ENCODE peak calls at places on chromosomes 11 and 22, in four cellular contexts. One of them, this sample, is unnamed.

GRCh38 chr11:114762437-114762836 is 84.1 kb downstream of the NXPE2 start:
- DNase-seq in astrocyte of the spinal cord: peak
- DNase-seq in A549: peak
- DNase-seq in fibroblast of pulmonary artery: peak
- DNase-seq in this sample: peak

GRCh38 chr11:115544422-115544821 is 40.2 kb upstream of the CADM1 start:
- DNase-seq in astrocyte of the spinal cord: no peak
- DNase-seq in A549: no peak
- DNase-seq in fibroblast of pulmonary artery: no peak
- DNase-seq in this sample: no peak

GRCh38 chr11:1921576-1922141 is 2.2 kb downstream of the TNNT3 start:
- DNase-seq in astrocyte of the spinal cord: no peak
- DNase-seq in A549: no peak
- DNase-seq in fibroblast of pulmonary artery: peak
- DNase-seq in this sample: no peak

GRCh38 chr11:94754335-94754734 is 13.8 kb upstream of the AMOTL1 start:
- DNase-seq in astrocyte of the spinal cord: no peak
- DNase-seq in A549: no peak
- DNase-seq in fibroblast of pulmonary artery: no peak
- DNase-seq in this sample: no peak

GRCh38 chr11:4071828-4072421 is 22.7 kb upstream of the RRM1 start:
- DNase-seq in astrocyte of the spinal cord: no peak
- DNase-seq in A549: no peak
- DNase-seq in fibroblast of pulmonary artery: no peak
- DNase-seq in this sample: no peak

GRCh38 chr11:111520565-111520964 is 6.0 kb downstream of the HOATZ start:
- DNase-seq in astrocyte of the spinal cord: peak
- DNase-seq in A549: no peak
- DNase-seq in fibroblast of pulmonary artery: peak
- DNase-seq in this sample: no peak

GRCh38 chr22:21641417-21641794 is 696 bp upstream of the SDF2L1 start:
- DNase-seq in astrocyte of the spinal cord: peak
- DNase-seq in A549: peak
- DNase-seq in fibroblast of pulmonary artery: peak
- DNase-seq in this sample: peak

GRCh38 chr22:46432164-46433068 is 96.9 kb downstream of the TRMU start:
- DNase-seq in astrocyte of the spinal cord: no peak
- DNase-seq in A549: no peak
- DNase-seq in fibroblast of pulmonary artery: no peak
- DNase-seq in this sample: peak

GRCh38 chr11:103035216-103035615 is 56.7 kb downstream of the DCUN1D5 start:
- DNase-seq in astrocyte of the spinal cord: no peak
- DNase-seq in A549: no peak
- DNase-seq in fibroblast of pulmonary artery: no peak
- DNase-seq in this sample: no peak

GRCh38 chr11:103031834-103032233 is 60.1 kb downstream of the DCUN1D5 start:
- DNase-seq in astrocyte of the spinal cord: peak
- DNase-seq in A549: no peak
- DNase-seq in fibroblast of pulmonary artery: no peak
- DNase-seq in this sample: no peak

GRCh38 chr11:103035656-103036434 is 56.1 kb downstream of the DCUN1D5 start:
- DNase-seq in astrocyte of the spinal cord: peak
- DNase-seq in A549: peak
- DNase-seq in fibroblast of pulmonary artery: peak
- DNase-seq in this sample: peak
- TF ChIP-seq CTCF in astrocyte of the spinal cord: peak
- TF ChIP-seq CTCF in A549: peak
- TF ChIP-seq CTCF in fibroblast of pulmonary artery: peak
- TF ChIP-seq CTCF in this sample: peak

DNA sequence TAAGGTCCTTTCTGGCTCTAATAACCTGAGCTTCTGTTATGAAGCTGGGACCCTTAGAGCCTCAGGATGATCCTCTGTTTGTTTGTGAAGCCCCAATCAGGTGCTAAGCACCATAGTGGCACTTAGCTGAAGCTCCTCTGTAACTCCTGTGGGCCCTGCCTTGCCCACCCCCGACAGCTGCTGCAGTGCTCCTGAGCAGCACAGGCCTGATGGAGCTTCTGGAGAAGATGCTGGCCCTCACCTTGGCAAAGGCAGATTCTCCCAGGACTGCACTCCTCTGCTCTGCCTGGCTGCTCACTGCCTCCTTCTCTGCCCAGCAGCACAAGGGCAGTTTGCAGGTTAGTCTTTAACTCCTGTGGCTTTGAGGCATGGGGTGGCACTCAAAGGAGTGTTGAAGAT is 19.0 kb upstream of the CCDC134 start:
- DNase-seq in astrocyte of the spinal cord: no peak
- DNase-seq in A549: no peak
- DNase-seq in fibroblast of pulmonary artery: no peak
- DNase-seq in this sample: no peak
- H3K4me3 ChIP-seq in astrocyte of the spinal cord: no peak
- H3K4me3 ChIP-seq in A549: no peak
- H3K4me3 ChIP-seq in fibroblast of pulmonary artery: no peak
- H3K4me3 ChIP-seq in this sample: peak

DNA sequence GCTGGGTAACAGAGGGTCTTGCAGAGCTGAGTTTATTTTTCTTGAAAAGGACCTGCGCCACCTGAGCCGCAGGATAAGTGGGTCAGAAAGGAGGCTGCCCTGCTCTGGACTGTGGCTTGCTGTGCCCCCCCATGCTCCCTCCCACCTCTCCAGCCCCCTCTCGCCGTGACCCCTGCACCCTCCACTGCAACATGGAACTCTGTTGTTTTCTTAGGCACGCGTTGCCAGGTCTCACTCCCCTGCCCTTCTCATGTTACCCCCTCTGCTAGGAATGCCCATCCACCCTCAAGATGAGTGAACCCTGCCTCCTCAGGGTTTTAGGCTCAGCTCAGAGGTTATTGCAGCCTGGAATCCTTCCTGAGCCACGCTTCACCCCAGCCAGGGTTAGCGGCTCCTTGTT is 10.8 kb downstream of the ETS1 start:
- DNase-seq in astrocyte of the spinal cord: no peak
- DNase-seq in A549: no peak
- DNase-seq in fibroblast of pulmonary artery: no peak
- DNase-seq in this sample: no peak
- TF ChIP-seq CTCF in astrocyte of the spinal cord: no peak
- TF ChIP-seq CTCF in A549: no peak
- TF ChIP-seq CTCF in fibroblast of pulmonary artery: no peak
- TF ChIP-seq CTCF in this sample: no peak

DNA sequence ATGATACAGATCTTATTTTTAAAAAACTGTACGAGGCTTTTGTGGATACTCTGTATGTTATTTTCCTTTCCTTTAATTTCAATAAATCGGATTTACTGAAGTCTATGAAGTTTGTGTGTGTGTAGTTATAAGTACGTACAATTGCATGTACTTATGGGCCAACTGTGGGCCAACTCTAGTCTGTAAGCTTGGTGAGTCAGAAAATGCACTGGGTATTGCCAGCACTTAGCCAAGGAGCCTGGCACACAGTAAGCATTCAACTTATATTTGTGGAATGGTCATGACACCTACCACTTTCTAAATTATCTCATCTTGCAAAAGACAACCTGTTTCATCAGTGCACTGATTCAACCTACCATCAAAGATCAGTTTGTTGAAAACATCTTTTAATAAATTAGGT is 32.6 kb downstream of the THAP12 start:
- DNase-seq in astrocyte of the spinal cord: no peak
- DNase-seq in A549: no peak
- DNase-seq in fibroblast of pulmonary artery: no peak
- DNase-seq in this sample: no peak
- H3K4me3 ChIP-seq in astrocyte of the spinal cord: no peak
- H3K4me3 ChIP-seq in A549: no peak
- H3K4me3 ChIP-seq in fibroblast of pulmonary artery: no peak
- H3K4me3 ChIP-seq in this sample: no peak

GRCh38 chr11:65591939-65592814 is 3.4 kb downstream of the KCNK7 start:
- DNase-seq in astrocyte of the spinal cord: peak
- DNase-seq in A549: no peak
- DNase-seq in fibroblast of pulmonary artery: no peak
- DNase-seq in this sample: no peak
- TF ChIP-seq CTCF in astrocyte of the spinal cord: peak
- TF ChIP-seq CTCF in A549: no peak
- TF ChIP-seq CTCF in fibroblast of pulmonary artery: no peak
- TF ChIP-seq CTCF in this sample: no peak

DNA sequence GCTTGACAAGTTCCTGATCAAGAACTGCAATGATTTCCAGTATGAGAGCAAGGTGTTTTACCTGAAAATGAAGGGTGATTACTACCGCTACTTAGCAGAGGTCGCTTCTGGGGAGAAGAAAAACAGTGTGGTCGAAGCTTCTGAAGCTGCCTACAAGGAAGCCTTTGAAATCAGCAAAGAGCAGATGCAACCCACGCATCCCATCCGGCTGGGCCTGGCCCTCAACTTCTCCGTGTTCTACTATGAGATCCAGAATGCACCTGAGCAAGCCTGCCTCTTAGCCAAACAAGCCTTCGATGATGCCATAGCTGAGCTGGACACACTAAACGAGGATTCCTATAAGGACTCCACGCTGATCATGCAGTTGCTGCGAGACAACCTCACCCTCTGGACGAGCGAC is 12.0 kb downstream of the YWHAH start:
- DNase-seq in astrocyte of the spinal cord: no peak
- DNase-seq in A549: no peak
- DNase-seq in fibroblast of pulmonary artery: no peak
- DNase-seq in this sample: no peak
- H3K4me3 ChIP-seq in astrocyte of the spinal cord: no peak
- H3K4me3 ChIP-seq in A549: no peak
- H3K4me3 ChIP-seq in fibroblast of pulmonary artery: no peak
- H3K4me3 ChIP-seq in this sample: no peak

This sample was measured in GM12865.